ENCODE peak calls at places on chromosomes 6 and 20, in nine cellular contexts. F is breast epithelium, O is HCT116, G is hepatocyte, E is stomach, W is body of pancreas, A is heart left ventricle, M is ovary, H is pancreas. Z is an unnamed sample. For H3K36me3, the result is how much of the 10 kb centered on the place peaks cover.

GRCh38 chr6:163712569-163712966 is 298.1 kb downstream of the QKI start:
- DNase-seq in F (no peak), O (no peak), G (no peak), E (no peak), W (no peak), A (no peak), M (no peak), H (no peak), Z (no peak)

GRCh38 chr6:122931916-122932315 is 64.1 kb upstream of the CLVS2 start:
- DNase-seq in F (no peak), O (no peak), G (no peak), E (no peak), W (no peak), A (no peak), M (no peak), H (no peak), Z (no peak)

GRCh38 chr6:148520109-148520841 is 177.6 kb downstream of the SASH1 start:
- DNase-seq in F (no peak), O (no peak), G (no peak), E (no peak), W (no peak), A (no peak), M (no peak), H (no peak), Z (no peak)

GRCh38 chr20:54668271-54669053 is 193.1 kb downstream of the DOK5 start:
- DNase-seq in F (no peak), O (no peak), G (peak), E (no peak), W (peak), A (no peak), M (no peak), H (peak), Z (no peak)

GRCh38 chr20:62924567-62925419 is 1.5 kb downstream of the DIDO1 start:
- DNase-seq in F (no peak), O (no peak), G (peak), E (no peak), W (no peak), A (no peak), M (no peak), H (peak), Z (no peak)

GRCh38 chr20:1334370-1334731 is 5.4 kb upstream of the SDCBP2 start:
- DNase-seq in F (no peak), O (no peak), G (no peak), E (no peak), W (no peak), A (peak), M (no peak), H (no peak), Z (no peak)

GRCh38 chr20:17657079-17657825 is 24.8 kb downstream of the RRBP1 start:
- DNase-seq in F (no peak), O (no peak), G (no peak), E (no peak), W (peak), A (no peak), M (no peak), H (no peak), Z (no peak)

GRCh38 chr20:52075400-52075799 is 116.2 kb downstream of the ZFP64 start:
- DNase-seq in F (no peak), O (no peak), G (no peak), E (no peak), W (no peak), A (no peak), M (no peak), H (no peak), Z (no peak)

GRCh38 chr6:133894795-133895401 is 6.0 kb downstream of the TCF21 start:
- DNase-seq in F (no peak), O (no peak), G (peak), E (no peak), W (no peak), A (peak), M (peak), H (no peak), Z (no peak)

GRCh38 chr6:133894369-133894768 is 5.5 kb downstream of the TCF21 start:
- DNase-seq in F (no peak), O (no peak), G (no peak), E (no peak), W (no peak), A (no peak), M (peak), H (no peak), Z (no peak)

GRCh38 chr6:133893324-133893692 is 4.4 kb downstream of the TCF21 start:
- DNase-seq in F (no peak), O (no peak), G (no peak), E (no peak), W (no peak), A (no peak), M (no peak), H (no peak), Z (no peak)

GRCh38 chr6:133896344-133896721 is 7.4 kb downstream of the TCF21 start:
- DNase-seq in F (no peak), O (no peak), G (peak), E (no peak), W (no peak), A (no peak), M (no peak), H (no peak), Z (no peak)

GRCh38 chr6:133895573-133896343 is 6.8 kb downstream of the TCF21 start:
- DNase-seq in F (no peak), O (no peak), G (peak), E (no peak), W (no peak), A (peak), M (peak), H (no peak), Z (no peak)
- TF ChIP-seq CTCF in F (no peak), O (no peak), G (peak), E (no peak), W (no peak), A (peak), M (no peak), H (no peak), Z (no peak)

DNA sequence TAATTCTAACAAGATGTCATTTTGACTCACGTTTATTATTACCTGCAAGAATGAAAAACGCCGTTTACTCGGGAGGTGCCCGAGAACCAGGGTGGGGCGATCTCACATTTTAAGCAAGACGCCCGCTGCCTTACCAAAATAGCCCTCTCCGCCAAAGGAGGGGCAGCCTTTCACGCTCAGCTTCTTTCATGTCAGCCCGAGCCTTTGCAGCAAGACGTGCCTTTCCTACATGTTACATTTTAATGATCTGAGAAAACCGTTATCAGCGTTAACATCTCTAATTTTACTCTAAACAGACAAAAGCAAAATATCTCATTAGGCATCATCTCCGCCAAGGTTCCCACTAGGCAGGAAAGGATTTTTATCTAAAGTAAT is 2.0 kb downstream of the BACH2 start:
- DNase-seq in F (no peak), O (no peak), G (no peak), E (no peak), W (no peak), A (no peak), M (peak), H (no peak), Z (no peak)
- H3K4me3 ChIP-seq in F (peak), O (no peak), G (peak), E (peak), W (peak), A (peak), M (peak), H (peak), Z (no peak)

GRCh38 chr6:47235964-47236760 is 73.5 kb downstream of the TNFRSF21 start:
- DNase-seq in F (no peak), O (no peak), G (peak), E (no peak), W (no peak), A (no peak), M (no peak), H (no peak), Z (no peak)

GRCh38 chr6:47234258-47234933 is 75.3 kb downstream of the TNFRSF21 start:
- DNase-seq in F (no peak), O (no peak), G (no peak), E (peak), W (no peak), A (no peak), M (no peak), H (no peak), Z (no peak)

GRCh38 chr6:47229255-47229654 is 80.5 kb downstream of the TNFRSF21 start:
- DNase-seq in F (no peak), O (no peak), G (no peak), E (no peak), W (no peak), A (no peak), M (no peak), H (no peak), Z (no peak)

GRCh38 chr6:47230579-47230978 is 79.1 kb downstream of the TNFRSF21 start:
- DNase-seq in F (no peak), O (no peak), G (no peak), E (no peak), W (no peak), A (no peak), M (no peak), H (no peak), Z (no peak)
- H3K36me3 ChIP-seq in F (under half), O (under half), G (under half), E (under half), W (under half), A (under half), M (under half), H (under half), Z (under half)

DNA sequence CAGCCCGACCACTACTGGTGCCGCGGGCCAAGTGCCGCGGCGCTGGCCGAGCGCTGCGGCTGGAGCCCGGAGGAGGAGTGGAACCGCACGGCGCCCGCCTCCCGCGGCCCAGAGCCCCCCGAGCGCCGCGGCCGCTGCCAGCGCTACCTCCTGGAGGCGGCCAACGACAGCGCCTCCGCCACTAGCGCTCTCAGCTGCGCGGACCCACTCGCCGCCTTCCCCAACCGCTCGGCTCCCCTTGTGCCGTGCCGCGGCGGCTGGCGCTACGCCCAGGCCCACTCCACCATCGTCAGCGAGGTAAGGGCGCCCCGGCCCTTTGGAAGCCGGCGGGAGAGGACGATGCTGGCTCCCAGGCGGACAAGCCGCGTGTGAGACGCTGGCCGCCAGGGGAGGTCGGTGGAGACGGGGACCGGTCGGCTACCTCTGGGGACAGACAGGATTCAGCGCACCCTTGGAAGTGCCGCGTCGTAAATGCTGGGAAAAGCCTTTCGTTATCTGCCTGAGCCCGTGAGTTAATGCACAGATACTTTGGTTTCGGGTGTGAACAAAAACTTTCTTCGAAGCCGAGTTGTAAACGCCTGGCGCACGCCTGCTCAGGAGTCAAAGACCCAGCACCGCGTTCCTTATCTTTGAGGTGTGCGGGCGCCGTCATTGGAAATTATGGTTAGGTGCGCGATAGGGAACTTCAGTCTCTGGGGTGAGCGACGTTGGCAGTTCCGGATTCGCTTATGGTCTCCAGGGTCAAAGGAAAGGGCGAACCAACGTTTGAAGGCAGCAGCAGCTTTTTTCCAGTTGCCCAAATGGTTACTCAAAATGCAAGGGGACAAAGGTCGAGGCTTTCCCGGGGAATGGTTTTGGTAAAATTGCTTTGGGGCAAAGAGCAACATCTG is 619 bp downstream of the SLC22A3 start:
- DNase-seq in F (no peak), O (no peak), G (peak), E (peak), W (no peak), A (peak), M (peak), H (peak), Z (peak)
- TF ChIP-seq CTCF in F (no peak), O (no peak), G (no peak), E (no peak), W (no peak), A (no peak), M (peak), H (no peak), Z (no peak)

GRCh38 chr6:63598001-63598250 is 25.6 kb downstream of the LOC128125822 start:
- DNase-seq in F (no peak), O (no peak), G (no peak), E (no peak), W (no peak), A (no peak), M (no peak), H (no peak), Z (no peak)
- H3K4me3 ChIP-seq in F (peak), O (no peak), G (peak), E (peak), W (peak), A (peak), M (peak), H (peak), Z (no peak)

DNA sequence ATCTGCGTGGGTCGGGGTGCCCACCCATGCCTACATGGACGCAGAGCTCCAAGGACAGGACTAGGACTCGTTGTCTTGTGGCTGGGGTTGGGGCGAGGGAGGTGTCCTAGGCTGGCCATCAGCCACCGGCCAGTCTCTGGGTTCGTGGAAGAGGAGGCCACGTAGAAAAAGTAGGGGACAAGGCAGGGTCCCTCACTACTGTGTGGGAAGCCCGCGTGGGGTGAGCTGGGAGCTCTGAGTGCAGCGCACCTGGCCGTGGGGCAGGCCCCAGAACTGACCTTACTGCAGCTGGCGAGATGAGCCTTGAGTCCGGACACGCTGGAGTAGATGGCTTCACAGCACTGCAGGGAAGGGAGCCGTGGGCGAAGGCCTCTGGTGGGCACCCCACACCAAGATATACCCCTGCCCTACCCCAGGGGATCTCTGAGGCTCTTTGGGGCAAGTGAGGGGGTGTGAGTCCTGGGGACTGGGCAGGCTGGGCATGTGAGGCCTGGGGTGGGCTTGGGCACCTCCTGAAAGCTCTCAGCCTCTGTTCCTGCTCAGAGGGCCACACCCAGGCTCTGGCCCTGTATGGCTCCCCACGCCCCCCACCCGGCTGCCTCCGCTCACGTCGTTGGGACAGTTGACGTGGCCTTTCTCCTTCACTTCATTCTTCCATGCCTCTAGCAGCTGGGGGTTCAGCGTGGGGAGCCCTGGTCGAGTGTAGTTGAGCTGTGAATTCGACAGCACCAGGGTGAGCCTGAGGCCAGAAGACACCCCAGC is 5.6 kb upstream of the UCKL1 start:
- DNase-seq in F (no peak), O (no peak), G (no peak), E (no peak), W (no peak), A (no peak), M (no peak), H (no peak), Z (no peak)
- H3K36me3 ChIP-seq in F (under half), O (under half), G (under half), E (half or more), W (under half), A (under half), M (under half), H (under half), Z (under half)

Z was measured in lung.